ENCODE peak calls at places on chromosomes 16 and 17, in seven cellular contexts. One of them, this sample, is unnamed.

GRCh38 chr17:72117748-72118587 is 2.9 kb upstream of the SOX9 start:
- DNase-seq in PC-3: no peak
- DNase-seq in testis: peak
- DNase-seq in cardiac muscle cell: no peak
- DNase-seq in choroid plexus epithelial cell: no peak
- DNase-seq in gastrocnemius medialis: no peak
- DNase-seq in fibroblast of the aortic adventitia: no peak
- DNase-seq in this sample: no peak

GRCh38 chr16:81004646-81005353 is 1.9 kb downstream of the CMC2 start:
- DNase-seq in gastrocnemius medialis: no peak
- DNase-seq in PC-3: peak
- DNase-seq in choroid plexus epithelial cell: peak
- DNase-seq in fibroblast of the aortic adventitia: peak
- DNase-seq in testis: peak
- DNase-seq in cardiac muscle cell: peak
- DNase-seq in this sample: no peak

GRCh38 chr16:85037050-85037410 is 9.4 kb downstream of the KIAA0513 start:
- DNase-seq in fibroblast of the aortic adventitia: peak
- DNase-seq in cardiac muscle cell: peak
- DNase-seq in gastrocnemius medialis: peak
- DNase-seq in testis: no peak
- DNase-seq in choroid plexus epithelial cell: peak
- DNase-seq in PC-3: peak
- DNase-seq in this sample: no peak

GRCh38 chr16:87460936-87461335 is 31.9 kb downstream of the ZCCHC14 start:
- DNase-seq in choroid plexus epithelial cell: no peak
- DNase-seq in fibroblast of the aortic adventitia: no peak
- DNase-seq in PC-3: no peak
- DNase-seq in testis: no peak
- DNase-seq in cardiac muscle cell: no peak
- DNase-seq in gastrocnemius medialis: no peak
- DNase-seq in this sample: peak

GRCh38 chr16:9366048-9366969 is 274.9 kb downstream of the HAPSTR1 start:
- DNase-seq in testis: no peak
- DNase-seq in PC-3: no peak
- DNase-seq in gastrocnemius medialis: no peak
- DNase-seq in choroid plexus epithelial cell: no peak
- DNase-seq in fibroblast of the aortic adventitia: no peak
- DNase-seq in cardiac muscle cell: no peak
- DNase-seq in this sample: no peak

GRCh38 chr17:67759355-67760171 is 41.8 kb downstream of the NOL11 start:
- DNase-seq in PC-3: no peak
- DNase-seq in gastrocnemius medialis: peak
- DNase-seq in fibroblast of the aortic adventitia: peak
- DNase-seq in cardiac muscle cell: peak
- DNase-seq in testis: peak
- DNase-seq in choroid plexus epithelial cell: peak
- DNase-seq in this sample: no peak

GRCh38 chr17:5607946-5608345 is 23.6 kb upstream of the NLRP1 start:
- DNase-seq in fibroblast of the aortic adventitia: no peak
- DNase-seq in cardiac muscle cell: no peak
- DNase-seq in choroid plexus epithelial cell: no peak
- DNase-seq in gastrocnemius medialis: no peak
- DNase-seq in testis: no peak
- DNase-seq in PC-3: no peak
- DNase-seq in this sample: no peak

GRCh38 chr16:19135896-19136438 is 22.2 kb downstream of the ITPRIPL2 start:
- DNase-seq in fibroblast of the aortic adventitia: no peak
- DNase-seq in testis: no peak
- DNase-seq in choroid plexus epithelial cell: peak
- DNase-seq in cardiac muscle cell: no peak
- DNase-seq in gastrocnemius medialis: no peak
- DNase-seq in PC-3: peak
- DNase-seq in this sample: no peak

GRCh38 chr16:383326-384020 is 1.7 kb upstream of the PGAP6 start:
- DNase-seq in choroid plexus epithelial cell: no peak
- DNase-seq in gastrocnemius medialis: no peak
- DNase-seq in PC-3: peak
- DNase-seq in testis: no peak
- DNase-seq in fibroblast of the aortic adventitia: no peak
- DNase-seq in cardiac muscle cell: no peak
- DNase-seq in this sample: no peak

GRCh38 chr16:84608281-84608680 is 9.6 kb downstream of the COTL1 start:
- DNase-seq in PC-3: no peak
- DNase-seq in choroid plexus epithelial cell: no peak
- DNase-seq in gastrocnemius medialis: no peak
- DNase-seq in fibroblast of the aortic adventitia: no peak
- DNase-seq in cardiac muscle cell: no peak
- DNase-seq in testis: no peak
- DNase-seq in this sample: no peak

GRCh38 chr17:57744195-57745170 is 616 bp downstream of the CCDC182 start:
- DNase-seq in PC-3: no peak
- DNase-seq in testis: no peak
- DNase-seq in choroid plexus epithelial cell: no peak
- DNase-seq in fibroblast of the aortic adventitia: no peak
- DNase-seq in gastrocnemius medialis: no peak
- DNase-seq in cardiac muscle cell: no peak
- DNase-seq in this sample: no peak

GRCh38 chr17:79732246-79732645 is 1.5 kb downstream of the ENPP7 start:
- DNase-seq in testis: no peak
- DNase-seq in choroid plexus epithelial cell: no peak
- DNase-seq in fibroblast of the aortic adventitia: no peak
- DNase-seq in gastrocnemius medialis: no peak
- DNase-seq in cardiac muscle cell: no peak
- DNase-seq in PC-3: no peak
- DNase-seq in this sample: no peak

GRCh38 chr17:48527742-48528028 is 3.1 kb downstream of the HOXB1 start:
- DNase-seq in cardiac muscle cell: no peak
- DNase-seq in gastrocnemius medialis: no peak
- DNase-seq in PC-3: no peak
- DNase-seq in choroid plexus epithelial cell: no peak
- DNase-seq in testis: no peak
- DNase-seq in fibroblast of the aortic adventitia: no peak
- DNase-seq in this sample: no peak

GRCh38 chr16:23378256-23378655 is 74.7 kb downstream of the COG7 start:
- DNase-seq in gastrocnemius medialis: no peak
- DNase-seq in cardiac muscle cell: no peak
- DNase-seq in PC-3: no peak
- DNase-seq in testis: no peak
- DNase-seq in fibroblast of the aortic adventitia: no peak
- DNase-seq in choroid plexus epithelial cell: no peak
- DNase-seq in this sample: peak

GRCh38 chr17:47208744-47209488 is at the start of gene MYL4:
- DNase-seq in testis: no peak
- DNase-seq in PC-3: no peak
- DNase-seq in gastrocnemius medialis: no peak
- DNase-seq in cardiac muscle cell: peak
- DNase-seq in fibroblast of the aortic adventitia: no peak
- DNase-seq in choroid plexus epithelial cell: no peak
- DNase-seq in this sample: no peak

GRCh38 chr16:56871172-56871593 is 6.2 kb downstream of the SLC12A3 start:
- DNase-seq in cardiac muscle cell: peak
- DNase-seq in choroid plexus epithelial cell: peak
- DNase-seq in fibroblast of the aortic adventitia: peak
- DNase-seq in gastrocnemius medialis: no peak
- DNase-seq in PC-3: peak
- DNase-seq in testis: no peak
- DNase-seq in this sample: no peak

GRCh38 chr17:51857052-51857593 is 301.4 kb downstream of the CA10 start:
- DNase-seq in choroid plexus epithelial cell: no peak
- DNase-seq in cardiac muscle cell: no peak
- DNase-seq in PC-3: peak
- DNase-seq in testis: no peak
- DNase-seq in fibroblast of the aortic adventitia: no peak
- DNase-seq in gastrocnemius medialis: no peak
- DNase-seq in this sample: no peak

GRCh38 chr17:38925263-38925995 is at the start of gene LASP1NB:
- DNase-seq in cardiac muscle cell: peak
- DNase-seq in PC-3: no peak
- DNase-seq in choroid plexus epithelial cell: peak
- DNase-seq in gastrocnemius medialis: no peak
- DNase-seq in fibroblast of the aortic adventitia: peak
- DNase-seq in testis: peak
- DNase-seq in this sample: no peak

GRCh38 chr17:38921756-38922411 is 3.5 kb upstream of the LASP1NB start:
- DNase-seq in fibroblast of the aortic adventitia: no peak
- DNase-seq in testis: peak
- DNase-seq in PC-3: no peak
- DNase-seq in cardiac muscle cell: no peak
- DNase-seq in gastrocnemius medialis: no peak
- DNase-seq in choroid plexus epithelial cell: no peak
- DNase-seq in this sample: peak

GRCh38 chr17:38920374-38921291 is 4.8 kb upstream of the LASP1NB start:
- DNase-seq in gastrocnemius medialis: no peak
- DNase-seq in testis: peak
- DNase-seq in fibroblast of the aortic adventitia: no peak
- DNase-seq in choroid plexus epithelial cell: no peak
- DNase-seq in PC-3: no peak
- DNase-seq in cardiac muscle cell: no peak
- DNase-seq in this sample: peak

GRCh38 chr17:38919316-38920078 is 5.9 kb upstream of the LASP1NB start:
- DNase-seq in testis: peak
- DNase-seq in PC-3: no peak
- DNase-seq in fibroblast of the aortic adventitia: no peak
- DNase-seq in gastrocnemius medialis: no peak
- DNase-seq in choroid plexus epithelial cell: no peak
- DNase-seq in cardiac muscle cell: no peak
- DNase-seq in this sample: peak

DNA sequence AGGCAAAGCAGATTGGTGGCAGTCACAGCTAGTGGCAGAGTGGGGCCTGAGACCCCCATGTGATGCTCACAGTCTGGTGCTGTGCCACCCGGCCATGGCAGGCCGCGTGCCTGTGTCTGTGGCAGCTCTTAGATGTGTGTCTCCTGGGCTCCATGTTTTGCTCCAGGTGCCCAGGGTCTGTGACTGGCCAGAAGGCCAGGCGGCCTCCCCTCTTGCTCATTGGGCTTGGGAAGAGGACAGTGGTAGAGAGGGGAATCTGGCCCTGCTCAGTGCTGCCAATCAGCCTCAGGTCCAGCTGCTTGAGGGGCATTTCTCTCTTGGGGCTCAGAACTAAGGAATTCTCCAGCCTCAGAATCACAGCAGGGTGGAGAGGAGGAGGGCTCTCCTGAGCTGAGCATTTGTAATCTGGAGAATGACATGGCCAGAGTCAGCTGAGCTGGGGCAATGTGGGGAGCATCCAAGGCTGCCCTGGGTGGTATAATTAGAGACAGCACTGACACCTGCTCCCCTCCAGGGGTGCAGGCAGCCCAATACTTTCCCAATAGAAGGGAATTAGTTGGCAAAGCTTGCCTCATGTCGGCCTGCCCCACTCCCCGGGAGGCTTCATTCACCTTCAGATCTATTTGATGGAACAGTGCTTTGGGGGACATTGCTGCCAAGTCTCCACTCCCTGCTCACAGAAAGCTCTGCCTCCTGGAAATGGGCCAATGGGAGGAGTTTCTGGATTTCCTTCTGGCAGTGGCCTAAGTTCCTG is 2.7 kb upstream of the LASP1NB start:
- DNase-seq in fibroblast of the aortic adventitia: peak
- DNase-seq in choroid plexus epithelial cell: peak
- DNase-seq in gastrocnemius medialis: peak
- DNase-seq in testis: peak
- DNase-seq in PC-3: peak
- DNase-seq in cardiac muscle cell: peak
- DNase-seq in this sample: peak
- TF ChIP-seq CTCF in fibroblast of the aortic adventitia: no peak
- TF ChIP-seq CTCF in choroid plexus epithelial cell: peak
- TF ChIP-seq CTCF in gastrocnemius medialis: no peak
- TF ChIP-seq CTCF in testis: no peak
- TF ChIP-seq CTCF in PC-3: no peak
- TF ChIP-seq CTCF in cardiac muscle cell: no peak
- TF ChIP-seq CTCF in this sample: no peak

DNA sequence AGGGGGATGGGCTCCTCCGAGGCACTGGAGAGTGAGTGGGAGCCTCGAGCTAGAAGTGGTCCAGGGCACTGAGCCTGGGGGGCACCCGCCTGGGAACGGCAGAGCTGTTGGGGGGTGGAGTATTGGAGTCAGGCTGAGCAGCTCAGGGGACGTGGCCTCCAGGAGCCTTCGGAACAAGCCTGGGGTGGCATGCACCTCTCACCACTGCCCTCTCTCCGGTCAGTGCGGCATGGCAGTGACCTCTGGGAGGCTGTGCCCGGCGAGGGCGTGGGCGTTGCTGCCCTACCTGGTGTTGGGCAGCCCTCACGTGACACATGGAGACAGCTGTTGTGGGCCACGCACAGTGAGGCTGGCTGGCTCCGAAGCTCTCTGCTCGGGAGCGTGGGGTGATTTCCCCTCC is 13.9 kb downstream of the PRSS27 start:
- DNase-seq in fibroblast of the aortic adventitia: no peak
- DNase-seq in cardiac muscle cell: no peak
- DNase-seq in PC-3: no peak
- DNase-seq in choroid plexus epithelial cell: no peak
- DNase-seq in testis: no peak
- DNase-seq in gastrocnemius medialis: no peak
- DNase-seq in this sample: no peak
- TF ChIP-seq CTCF in fibroblast of the aortic adventitia: no peak
- TF ChIP-seq CTCF in cardiac muscle cell: no peak
- TF ChIP-seq CTCF in PC-3: no peak
- TF ChIP-seq CTCF in choroid plexus epithelial cell: no peak
- TF ChIP-seq CTCF in testis: no peak
- TF ChIP-seq CTCF in gastrocnemius medialis: no peak
- TF ChIP-seq CTCF in this sample: no peak

GRCh38 chr16:65991149-65991701 is 375.3 kb upstream of the CDH5 start:
- DNase-seq in testis: no peak
- DNase-seq in cardiac muscle cell: no peak
- DNase-seq in fibroblast of the aortic adventitia: no peak
- DNase-seq in gastrocnemius medialis: no peak
- DNase-seq in PC-3: no peak
- DNase-seq in choroid plexus epithelial cell: no peak
- DNase-seq in this sample: no peak
- TF ChIP-seq CTCF in testis: no peak
- TF ChIP-seq CTCF in cardiac muscle cell: no peak
- TF ChIP-seq CTCF in fibroblast of the aortic adventitia: no peak
- TF ChIP-seq CTCF in gastrocnemius medialis: no peak
- TF ChIP-seq CTCF in PC-3: no peak
- TF ChIP-seq CTCF in choroid plexus epithelial cell: peak
- TF ChIP-seq CTCF in this sample: no peak

DNA sequence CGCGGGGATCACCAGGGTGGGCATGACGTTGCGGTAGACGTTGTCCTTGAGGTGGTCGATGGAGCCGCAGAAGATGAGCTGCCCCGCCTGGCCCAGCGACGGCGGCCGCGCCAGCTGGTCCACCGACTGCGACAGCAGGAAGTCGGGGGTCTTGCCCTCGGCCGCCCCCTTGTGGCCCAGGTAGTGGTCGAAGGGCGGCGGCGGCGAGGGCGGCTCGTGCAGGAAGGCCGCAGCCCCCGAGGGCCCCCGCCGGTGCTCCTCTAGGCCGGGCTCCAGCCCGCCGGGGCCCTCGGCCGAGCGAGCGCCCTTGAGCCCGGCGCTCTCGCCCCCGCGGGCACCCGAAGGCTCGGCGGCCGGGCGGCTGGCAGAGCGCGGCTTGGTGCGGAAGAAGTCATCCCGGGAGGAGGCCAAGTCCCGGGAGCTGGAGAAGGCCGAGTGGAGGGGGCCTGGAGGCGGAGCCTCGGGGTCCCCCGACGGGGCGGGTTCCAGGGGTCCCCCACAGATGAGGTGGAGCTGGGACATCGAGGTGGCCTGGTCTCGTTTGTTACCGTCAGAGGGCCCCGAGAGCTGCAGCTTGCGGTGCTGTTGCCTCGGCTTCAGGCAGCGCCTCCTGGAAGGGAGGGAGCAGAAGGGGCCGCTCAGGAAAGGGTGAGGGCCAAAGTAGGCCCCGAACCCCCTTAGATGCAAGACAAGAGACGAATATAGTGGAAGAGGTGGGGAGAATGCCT is 8.9 kb downstream of the FAM171A2 start:
- DNase-seq in cardiac muscle cell: peak
- DNase-seq in testis: peak
- DNase-seq in fibroblast of the aortic adventitia: no peak
- DNase-seq in PC-3: no peak
- DNase-seq in choroid plexus epithelial cell: no peak
- DNase-seq in gastrocnemius medialis: no peak
- DNase-seq in this sample: no peak
- TF ChIP-seq CTCF in cardiac muscle cell: peak
- TF ChIP-seq CTCF in testis: peak
- TF ChIP-seq CTCF in fibroblast of the aortic adventitia: peak
- TF ChIP-seq CTCF in PC-3: no peak
- TF ChIP-seq CTCF in choroid plexus epithelial cell: no peak
- TF ChIP-seq CTCF in gastrocnemius medialis: peak
- TF ChIP-seq CTCF in this sample: peak

This sample was measured in chondrocyte.